ENCODE peak calls at places on chromosomes 12 and 14, in four cellular contexts. Q, D, Z and K are unnamed samples. For H3K9me3, the result is how much of the 10 kb centered on the place peaks cover.

GRCh38 chr12:53268637-53269562 is 801 bp downstream of the ESPL1 start:
- DNase-seq in Q (no peak), D (no peak), Z (peak), K (no peak)

GRCh38 chr12:131833896-131834641 is 5.9 kb downstream of the MMP17 start:
- DNase-seq in Q (no peak), D (peak), Z (peak), K (peak)

GRCh38 chr14:21656980-21657379 is 3.3 kb downstream of the OR4E2 start:
- DNase-seq in Q (no peak), D (no peak), Z (no peak), K (no peak)

GRCh38 chr14:32319368-32320049 is 9.6 kb upstream of the AKAP6 start:
- DNase-seq in Q (no peak), D (peak), Z (no peak), K (no peak)

GRCh38 chr14:88154321-88154720 is 149.4 kb downstream of the GPR65 start:
- DNase-seq in Q (no peak), D (no peak), Z (no peak), K (no peak)

GRCh38 chr12:120940799-120941198 is 36.6 kb upstream of the SPPL3 start:
- DNase-seq in Q (no peak), D (no peak), Z (no peak), K (no peak)

GRCh38 chr14:73467377-73467776 is 9.0 kb upstream of the NUMB start:
- DNase-seq in Q (no peak), D (no peak), Z (no peak), K (no peak)

GRCh38 chr14:92513966-92514843 is 624 bp downstream of the RIN3 start:
- DNase-seq in Q (no peak), D (no peak), Z (no peak), K (peak)

GRCh38 chr12:128844031-128844635 is 9.1 kb upstream of the GLT1D1 start:
- DNase-seq in Q (no peak), D (no peak), Z (no peak), K (no peak)

GRCh38 chr12:76080017-76080728 is 4.3 kb downstream of the NAP1L1 start:
- DNase-seq in Q (no peak), D (no peak), Z (no peak), K (no peak)

GRCh38 chr14:94574336-94574735 is 6.9 kb upstream of the SERPINA5 start:
- DNase-seq in Q (no peak), D (no peak), Z (no peak), K (no peak)

GRCh38 chr12:95733156-95733825 is 57.3 kb downstream of the NTN4 start:
- DNase-seq in Q (no peak), D (peak), Z (no peak), K (peak)

GRCh38 chr12:59005195-59005961 is 85.1 kb upstream of the LRIG3 start:
- DNase-seq in Q (no peak), D (no peak), Z (no peak), K (peak)

GRCh38 chr12:107650977-107651376 is 34.6 kb upstream of the PWP1 start:
- DNase-seq in Q (no peak), D (no peak), Z (no peak), K (no peak)

GRCh38 chr12:630656-631632 is 32.3 kb downstream of the NINJ2 start:
- DNase-seq in Q (peak), D (no peak), Z (no peak), K (no peak)

GRCh38 chr12:13230500-13230899 is 34.0 kb downstream of the EMP1 start:
- DNase-seq in Q (no peak), D (no peak), Z (no peak), K (no peak)

GRCh38 chr14:98816718-98817117 is 455.3 kb downstream of the BCL11B start:
- DNase-seq in Q (no peak), D (no peak), Z (no peak), K (no peak)

GRCh38 chr12:15928345-15928744 is 17.2 kb downstream of the DERA start:
- DNase-seq in Q (no peak), D (peak), Z (no peak), K (no peak)

GRCh38 chr12:6780573-6780972 is 8.3 kb downstream of the LAG3 start:
- DNase-seq in Q (no peak), D (no peak), Z (no peak), K (peak)

GRCh38 chr14:53808042-53808441 is 148.6 kb downstream of the BMP4 start:
- DNase-seq in Q (no peak), D (no peak), Z (no peak), K (no peak)

GRCh38 chr12:32178341-32179010 is 71.8 kb downstream of the BICD1 start:
- DNase-seq in Q (no peak), D (no peak), Z (no peak), K (no peak)

GRCh38 chr14:94114589-94115067 is 4.1 kb downstream of the IFI27 start:
- DNase-seq in Q (no peak), D (no peak), Z (no peak), K (no peak)

GRCh38 chr12:128455849-128456248 is 188.9 kb downstream of the TMEM132C start:
- DNase-seq in Q (no peak), D (no peak), Z (no peak), K (peak)

GRCh38 chr12:80837342-80837978 is 100.3 kb downstream of the LIN7A start:
- DNase-seq in Q (peak), D (peak), Z (peak), K (peak)

GRCh38 chr12:127294651-127295205 is 972.2 kb upstream of the TMEM132C start:
- DNase-seq in Q (no peak), D (peak), Z (no peak), K (no peak)

GRCh38 chr12:111673503-111673902 is 12.3 kb downstream of the BRAP start:
- DNase-seq in Q (no peak), D (peak), Z (peak), K (peak)

GRCh38 chr12:45669762-45670161 is 59.7 kb upstream of the ARID2 start:
- DNase-seq in Q (no peak), D (no peak), Z (no peak), K (no peak)

GRCh38 chr12:123660328-123660727 is 10.6 kb upstream of the TCTN2 start:
- DNase-seq in Q (no peak), D (peak), Z (no peak), K (no peak)

GRCh38 chr12:94091624-94092023 is 56.8 kb upstream of the PLXNC1 start:
- DNase-seq in Q (no peak), D (no peak), Z (no peak), K (no peak)

GRCh38 chr14:54503476-54503875 is 6.2 kb upstream of the CGRRF1 start:
- DNase-seq in Q (peak), D (peak), Z (peak), K (peak)

GRCh38 chr14:100417466-100417865 is 94.3 kb downstream of the SLC25A47 start:
- DNase-seq in Q (no peak), D (peak), Z (no peak), K (peak)

GRCh38 chr14:62718629-62719028 is 326.6 kb downstream of the KCNH5 start:
- DNase-seq in Q (no peak), D (no peak), Z (no peak), K (no peak)

GRCh38 chr12:16119618-16120017 is 157.9 kb downstream of the SLC15A5 start:
- DNase-seq in Q (no peak), D (no peak), Z (no peak), K (no peak)

GRCh38 chr12:46259071-46259470 is 9.8 kb downstream of the SLC38A1 start:
- DNase-seq in Q (no peak), D (peak), Z (no peak), K (no peak)

GRCh38 chr12:99746538-99746937 is 99.0 kb downstream of the GARIN6 start:
- DNase-seq in Q (no peak), D (peak), Z (peak), K (no peak)
- H3K9me3 ChIP-seq in Q (under half), D (under half), Z (under half), K (under half)

GRCh38 chr12:27185234-27186045 is 58.6 kb upstream of the STK38L start:
- DNase-seq in Q (peak), D (peak), Z (no peak), K (no peak)
- H3K27ac ChIP-seq in Q (peak), D (peak), Z (no peak), K (no peak)

GRCh38 chr12:40105265-40105514 is 691 bp downstream of the SLC2A13 start:
- DNase-seq in Q (no peak), D (peak), Z (no peak), K (peak)
- TF ChIP-seq EZH2phosphoT487 in Q (no peak), D (no peak), Z (no peak), K (no peak)

GRCh38 chr12:68623984-68624383 is 13.3 kb downstream of the RAP1B start:
- DNase-seq in Q (no peak), D (peak), Z (no peak), K (no peak)
- H3K9me3 ChIP-seq in Q (under half), D (under half), Z (under half), K (under half)